ENCODE peak calls at places on chromosome 3, in five cellular contexts. N is tibial artery, Y is uterus, B is AG04450, C is stomach. R is an unnamed sample.

GRCh38 chr3:175940243-175940642 is 1081.1 kb downstream of the NAALADL2 start:
- DNase-seq in N (no peak), Y (no peak), B (no peak), C (no peak), R (no peak)

GRCh38 chr3:58494107-58494506 is 2.2 kb downstream of the KCTD6 start:
- DNase-seq in N (no peak), Y (no peak), B (no peak), C (no peak), R (no peak)

GRCh38 chr3:107954845-107955244 is 136.0 kb downstream of the CD47 start:
- DNase-seq in N (no peak), Y (no peak), B (no peak), C (no peak), R (no peak)

GRCh38 chr3:17183951-17184550 is 299.3 kb downstream of the PLCL2 start:
- DNase-seq in N (no peak), Y (no peak), B (no peak), C (no peak), R (no peak)

GRCh38 chr3:3200632-3201212 is 21.2 kb upstream of the CRBN start:
- DNase-seq in N (peak), Y (peak), B (peak), C (peak), R (no peak)

GRCh38 chr3:128498901-128499530 is 6.0 kb upstream of the GATA2 start:
- DNase-seq in N (no peak), Y (peak), B (no peak), C (no peak), R (peak)

GRCh38 chr3:64766463-64766862 is 78.7 kb upstream of the ADAMTS9 start:
- DNase-seq in N (no peak), Y (no peak), B (no peak), C (no peak), R (no peak)

GRCh38 chr3:171446801-171447578 is 13.2 kb downstream of the TNIK start:
- DNase-seq in N (no peak), Y (no peak), B (peak), C (no peak), R (no peak)

GRCh38 chr3:8490079-8490552 is 11.5 kb upstream of the LMCD1 start:
- DNase-seq in N (no peak), Y (peak), B (peak), C (no peak), R (no peak)

GRCh38 chr3:132660056-132660744 is at the start of gene UBA5:
- DNase-seq in N (peak), Y (peak), B (no peak), C (peak), R (peak)

GRCh38 chr3:184325715-184326114 is 11.3 kb downstream of the EIF4G1 start:
- DNase-seq in N (no peak), Y (no peak), B (no peak), C (no peak), R (no peak)

GRCh38 chr3:69740103-69741021 is 1.1 kb downstream of the MITF start:
- DNase-seq in N (peak), Y (peak), B (no peak), C (peak), R (no peak)

GRCh38 chr3:131231710-131232348 is 149.7 kb upstream of the NUDT16 start:
- DNase-seq in N (no peak), Y (no peak), B (no peak), C (no peak), R (no peak)

GRCh38 chr3:39905788-39906187 is 96.4 kb downstream of the MYRIP start:
- DNase-seq in N (no peak), Y (no peak), B (no peak), C (no peak), R (no peak)

GRCh38 chr3:64756587-64756986 is 68.8 kb upstream of the ADAMTS9 start:
- DNase-seq in N (no peak), Y (no peak), B (no peak), C (no peak), R (no peak)

GRCh38 chr3:118478706-118479276 is 555.9 kb downstream of the IGSF11 start:
- DNase-seq in N (no peak), Y (no peak), B (no peak), C (no peak), R (no peak)

GRCh38 chr3:144244662-144245061 is 273.0 kb downstream of the DIPK2A start:
- DNase-seq in N (no peak), Y (no peak), B (no peak), C (no peak), R (no peak)

GRCh38 chr3:56282341-56282740 is 185.9 kb downstream of the ERC2 start:
- DNase-seq in N (no peak), Y (no peak), B (no peak), C (no peak), R (no peak)

GRCh38 chr3:20111836-20112235 is 71.6 kb downstream of the KAT2B start:
- DNase-seq in N (no peak), Y (no peak), B (no peak), C (no peak), R (no peak)

GRCh38 chr3:35829499-35829898 is 190.2 kb downstream of the ARPP21 start:
- DNase-seq in N (no peak), Y (no peak), B (no peak), C (no peak), R (no peak)

GRCh38 chr3:51190827-51191226 is 194.3 kb upstream of the MANF start:
- DNase-seq in N (no peak), Y (no peak), B (no peak), C (no peak), R (no peak)

GRCh38 chr3:111998661-111999641 is at the start of gene TAGLN3:
- DNase-seq in N (no peak), Y (no peak), B (no peak), C (peak), R (no peak)

GRCh38 chr3:30347679-30348216 is 258.7 kb upstream of the TGFBR2 start:
- DNase-seq in N (no peak), Y (no peak), B (no peak), C (no peak), R (no peak)

GRCh38 chr3:75338342-75338741 is 325.8 kb upstream of the FRG2C start:
- DNase-seq in N (no peak), Y (no peak), B (no peak), C (no peak), R (no peak)

GRCh38 chr3:20622304-20622703 is 436.3 kb upstream of the SGO1 start:
- DNase-seq in N (no peak), Y (no peak), B (no peak), C (no peak), R (no peak)

GRCh38 chr3:52502001-52502400 is 6.9 kb downstream of the STAB1 start:
- DNase-seq in N (no peak), Y (no peak), B (no peak), C (no peak), R (no peak)

GRCh38 chr3:9947025-9947995 is 4.9 kb downstream of the PRRT3 start:
- DNase-seq in N (peak), Y (peak), B (no peak), C (peak), R (peak)

DNA sequence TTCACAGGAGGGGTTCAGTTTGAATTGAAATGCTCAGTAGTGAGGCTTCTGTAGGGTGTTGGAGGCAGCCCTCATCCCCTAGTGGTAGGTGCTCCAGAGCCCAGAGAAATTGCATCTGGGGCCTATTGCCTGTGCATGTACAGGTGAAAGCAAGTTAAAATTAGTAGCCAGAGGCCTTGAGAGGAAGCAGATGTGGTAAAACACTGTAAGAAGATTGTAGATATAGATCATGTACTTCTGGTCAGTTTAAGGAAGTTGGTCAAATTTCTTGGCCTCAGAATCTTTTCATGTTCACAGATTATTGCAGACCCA is 34.6 kb downstream of the IGSF10 start:
- DNase-seq in N (no peak), Y (no peak), B (no peak), C (no peak), R (no peak)
- TF ChIP-seq CTCF in N (no peak), Y (no peak), B (no peak), C (no peak), R (no peak)

DNA sequence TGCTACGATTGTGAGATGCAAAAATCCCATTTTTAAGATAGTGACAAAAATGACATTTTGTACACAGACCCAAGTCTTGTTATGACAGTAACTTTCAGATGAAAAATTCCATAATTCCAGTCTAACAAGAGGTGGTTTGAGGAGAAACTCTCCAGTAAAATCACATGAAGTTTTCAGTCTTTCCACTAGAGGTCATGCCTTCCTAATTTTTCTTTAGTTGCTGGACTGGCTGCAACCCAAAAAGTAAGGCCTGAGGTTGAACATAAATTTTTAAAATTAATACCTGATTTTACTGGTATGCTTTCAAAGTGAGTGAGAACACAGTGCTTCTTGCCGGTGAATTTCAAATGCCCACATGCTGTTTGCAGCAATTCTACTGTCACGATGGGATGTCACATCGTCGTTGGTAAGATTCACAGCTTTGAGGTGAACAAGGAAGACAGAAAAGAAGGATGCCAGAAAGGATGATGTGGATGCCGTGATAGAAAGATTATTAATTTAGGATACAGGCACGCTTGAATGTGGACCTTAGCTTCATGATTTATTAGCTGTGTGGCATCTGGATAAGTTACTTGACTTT is 89.0 kb upstream of the FGF12 start:
- DNase-seq in N (no peak), Y (no peak), B (no peak), C (no peak), R (no peak)
- TF ChIP-seq CTCF in N (peak), Y (peak), B (peak), C (peak), R (peak)

DNA sequence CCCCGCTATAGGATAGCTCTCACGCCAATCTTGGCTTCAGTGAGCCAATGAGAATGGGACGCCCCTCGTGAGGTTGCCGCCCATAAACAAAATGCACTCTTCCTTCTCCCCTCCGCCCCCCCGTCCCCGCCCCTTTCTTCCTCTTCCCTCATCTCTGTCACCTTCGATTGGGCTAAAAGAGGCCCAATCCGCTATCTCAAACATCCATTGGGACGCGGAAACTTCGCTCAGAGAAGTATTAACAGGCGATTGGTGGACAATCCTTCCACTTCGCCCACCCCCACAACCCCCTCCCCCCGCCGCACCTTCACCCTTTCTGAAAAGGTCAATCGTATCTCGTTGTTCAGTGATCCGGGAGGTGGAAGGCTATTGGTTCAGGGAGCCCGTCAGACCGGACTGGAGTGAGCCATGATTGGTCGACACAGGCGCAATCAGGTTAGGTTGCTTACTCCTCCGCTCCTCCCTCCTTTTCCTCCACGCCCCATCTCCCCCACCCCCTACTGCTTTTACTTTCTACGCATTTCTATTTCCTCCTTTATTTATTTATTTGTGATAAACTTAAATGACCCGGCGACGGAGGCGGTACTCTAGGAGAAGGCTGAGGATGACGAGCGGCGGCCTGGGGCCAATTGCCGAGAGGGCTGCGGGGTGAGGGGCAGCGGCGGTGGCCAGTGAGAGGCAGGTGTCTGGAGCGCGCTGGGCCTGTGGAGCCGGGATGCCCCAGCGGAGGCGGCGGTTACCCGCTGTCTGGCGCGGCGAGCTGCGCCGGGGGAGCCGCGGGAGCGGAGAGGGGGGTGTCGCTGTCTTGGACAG is 447 bp upstream of the ZBTB20 start:
- DNase-seq in N (peak), Y (peak), B (peak), C (peak), R (peak)
- TF ChIP-seq CTCF in N (no peak), Y (no peak), B (no peak), C (no peak), R (no peak)

GRCh38 chr3:194606941-194607340 is 26.3 kb downstream of the TMEM44 start:
- DNase-seq in N (no peak), Y (no peak), B (no peak), C (no peak), R (no peak)

GRCh38 chr3:194606163-194606562 is 27.1 kb downstream of the TMEM44 start:
- DNase-seq in N (no peak), Y (no peak), B (no peak), C (no peak), R (no peak)

GRCh38 chr3:194602580-194603300 is 30.5 kb downstream of the TMEM44 start:
- DNase-seq in N (no peak), Y (no peak), B (no peak), C (no peak), R (no peak)

GRCh38 chr3:194604126-194604525 is 29.1 kb downstream of the TMEM44 start:
- DNase-seq in N (no peak), Y (no peak), B (no peak), C (no peak), R (no peak)

DNA sequence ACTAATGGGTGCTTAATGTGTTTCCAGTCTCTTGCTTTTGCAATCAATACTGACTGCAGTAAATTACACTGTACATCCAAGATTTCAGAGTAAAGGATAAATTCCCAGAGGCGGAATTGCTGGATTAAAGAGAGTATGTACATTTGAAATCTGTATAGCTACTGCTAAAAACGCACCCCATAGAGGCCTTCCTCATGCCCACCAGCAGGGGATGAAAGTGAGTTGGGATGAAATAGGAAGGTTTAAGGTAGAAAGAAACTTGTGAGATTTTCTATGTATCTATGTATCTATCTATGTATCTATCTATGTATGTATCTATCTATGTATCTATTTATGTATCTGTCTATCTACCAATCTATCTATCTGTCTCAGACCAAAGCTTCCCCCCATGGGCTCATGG is 28.4 kb downstream of the TMEM44 start:
- DNase-seq in N (no peak), Y (no peak), B (no peak), C (no peak), R (no peak)
- TF ChIP-seq CTCF in N (no peak), Y (no peak), B (peak), C (no peak), R (peak)

GRCh38 chr3:48567500-48567899 is 3.9 kb upstream of the UCN2 start:
- DNase-seq in N (no peak), Y (no peak), B (no peak), C (no peak), R (no peak)
- TF ChIP-seq CTCF in N (no peak), Y (no peak), B (no peak), C (no peak), R (no peak)

GRCh38 chr3:49132073-49132436 is 795 bp downstream of the LAMB2 start:
- DNase-seq in N (no peak), Y (no peak), B (no peak), C (no peak), R (no peak)

GRCh38 chr3:49131576-49131975 is 1.3 kb downstream of the LAMB2 start:
- DNase-seq in N (no peak), Y (no peak), B (no peak), C (no peak), R (no peak)

GRCh38 chr3:49131040-49131439 is 1.8 kb downstream of the LAMB2 start:
- DNase-seq in N (no peak), Y (no peak), B (no peak), C (no peak), R (no peak)

GRCh38 chr3:49133226-49133951 is 539 bp upstream of the LAMB2 start:
- DNase-seq in N (peak), Y (peak), B (peak), C (peak), R (peak)

GRCh38 chr3:49132437-49133225 is at the start of gene LAMB2:
- DNase-seq in N (peak), Y (peak), B (peak), C (peak), R (peak)
- TF ChIP-seq CTCF in N (no peak), Y (peak), B (no peak), C (no peak), R (no peak)

GRCh38 chr3:100207886-100208285 is 52.9 kb upstream of the TBC1D23 start:
- DNase-seq in N (no peak), Y (no peak), B (no peak), C (no peak), R (no peak)
- TF ChIP-seq CTCF in N (no peak), Y (no peak), B (no peak), C (no peak), R (no peak)

DNA sequence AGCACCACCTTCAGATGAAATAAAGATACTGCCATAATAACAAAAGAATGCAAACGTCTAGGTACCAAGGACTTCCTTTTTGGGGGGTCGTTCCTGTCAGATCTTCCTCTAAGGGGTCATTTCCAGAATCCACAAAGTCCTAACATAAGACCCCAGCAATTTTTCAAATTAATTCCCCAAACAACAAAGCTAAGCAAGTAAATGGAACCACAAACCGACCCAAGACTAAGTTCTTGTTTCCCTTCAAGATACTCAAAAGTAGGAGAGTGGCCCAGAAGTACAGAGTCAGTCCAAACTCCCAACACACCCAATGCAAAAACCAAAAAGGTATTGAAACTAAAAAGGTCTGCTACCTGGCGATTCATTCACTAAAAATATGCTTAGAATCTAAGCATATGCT is 1.2 kb downstream of the RYK start:
- DNase-seq in N (no peak), Y (no peak), B (no peak), C (no peak), R (no peak)
- TF ChIP-seq CTCF in N (no peak), Y (no peak), B (no peak), C (no peak), R (peak)

DNA sequence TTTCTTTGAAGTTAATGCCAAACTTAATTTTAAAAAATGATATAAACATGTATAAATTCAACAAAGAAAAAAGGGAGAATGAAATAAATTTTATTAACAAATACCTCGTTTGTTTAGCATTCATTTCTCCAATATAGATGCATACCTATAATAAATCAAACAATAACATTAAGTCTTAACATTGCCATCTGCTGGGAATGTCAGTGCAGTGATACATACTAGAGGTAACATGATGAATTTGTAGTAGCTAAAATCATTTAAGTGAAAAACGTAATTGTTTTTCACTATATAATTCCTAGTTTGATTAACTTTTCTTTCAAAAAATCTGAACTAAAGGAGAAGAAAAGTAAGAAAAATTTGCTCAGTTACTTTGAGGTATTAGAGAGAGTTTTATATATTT is 340.2 kb upstream of the CBLB start:
- DNase-seq in N (no peak), Y (no peak), B (no peak), C (no peak), R (no peak)
- TF ChIP-seq CTCF in N (no peak), Y (no peak), B (peak), C (no peak), R (peak)

GRCh38 chr3:150803440-150803985 is 40.5 kb upstream of the SIAH2 start:
- DNase-seq in N (no peak), Y (no peak), B (no peak), C (no peak), R (no peak)
- TF ChIP-seq CTCF in N (no peak), Y (no peak), B (no peak), C (no peak), R (no peak)

R was measured in osteocyte.